ENCODE peak calls at places on chromosomes 1 and 21, in six cellular contexts. S is GM06990, X is EL, J is bronchial epithelial cell, V is SK-N-MC, T is fibroblast of lung. P is an unnamed sample.

GRCh38 chr1:99992044-99992722 is 22.4 kb downstream of the SLC35A3 start:
- DNase-seq in S (no peak), X (no peak), J (no peak), V (no peak), T (no peak), P (no peak)

GRCh38 chr1:152917794-152918193 is 9.4 kb downstream of the IVL start:
- DNase-seq in S (no peak), X (peak; percentile 33), J (peak; percentile 54), V (no peak), T (peak; percentile 6), P (no peak)

GRCh38 chr1:55828031-55828430 is 612.9 kb upstream of the USP24 start:
- DNase-seq in S (no peak), X (peak; percentile 56), J (no peak), V (no peak), T (peak; percentile 19), P (no peak)

GRCh38 chr1:34360574-34360973 is 183.9 kb downstream of the C1orf94 start:
- DNase-seq in S (peak; percentile 66), X (no peak), J (no peak), V (no peak), T (peak; percentile 14), P (no peak)

GRCh38 chr1:98098473-98098872 is 177.6 kb upstream of the DPYD start:
- DNase-seq in S (no peak), X (no peak), J (no peak), V (no peak), T (no peak), P (no peak)

GRCh38 chr1:2971609-2972008 is 49.7 kb upstream of the ACTRT2 start:
- DNase-seq in S (no peak), X (no peak), J (no peak), V (no peak), T (no peak), P (no peak)

GRCh38 chr1:222243902-222244301 is 304.0 kb downstream of the HHIPL2 start:
- DNase-seq in S (no peak), X (no peak), J (peak; percentile 95), V (no peak), T (peak; percentile 28), P (no peak)

GRCh38 chr1:18414321-18414720 is 66.4 kb upstream of the KLHDC7A start:
- DNase-seq in S (no peak), X (no peak), J (no peak), V (no peak), T (no peak), P (no peak)

GRCh38 chr21:37551406-37552355 is 185.1 kb downstream of the DYRK1A start:
- DNase-seq in S (no peak), X (no peak), J (no peak), V (peak; percentile 61), T (peak; percentile 18), P (no peak)

GRCh38 chr1:168320805-168321577 is 40.3 kb downstream of the TBX19 start:
- DNase-seq in S (no peak), X (peak; percentile 88), J (peak; percentile 92), V (no peak), T (peak; percentile 90), P (no peak)